ENCODE peak calls at places on chromosome 3, in eight cellular contexts. T is heart right ventricle; V is trophoblast cell; U is HepG2; Y is brain microvascular endothelial cell; L is AG04450; O is effector memory CD4-positive, alpha-beta T cell; J is GM12865. H is an unnamed sample.

GRCh38 chr3:126104742-126105605 is 21.1 kb upstream of the SLC41A3 start:
- DNase-seq in T (no peak), V (no peak), U (no peak), Y (no peak), L (no peak), O (no peak), J (no peak), H (no peak)

GRCh38 chr3:114290911-114291901 is 2.6 kb upstream of the TIGIT start:
- DNase-seq in T (peak), V (peak), U (peak), Y (peak), L (no peak), O (peak), J (peak), H (peak)

GRCh38 chr3:101635954-101636798 is 40.8 kb downstream of the ZBTB11 start:
- DNase-seq in T (peak), V (peak), U (peak), Y (peak), L (no peak), O (peak), J (peak), H (peak)

GRCh38 chr3:187922704-187923393 is 177.6 kb upstream of the BCL6 start:
- DNase-seq in T (no peak), V (no peak), U (no peak), Y (peak), L (no peak), O (no peak), J (no peak), H (no peak)

GRCh38 chr3:62527484-62527883 is 154.1 kb upstream of the FEZF2 start:
- DNase-seq in T (no peak), V (no peak), U (no peak), Y (no peak), L (no peak), O (no peak), J (no peak), H (no peak)

GRCh38 chr3:184822081-184822480 is 10.1 kb downstream of the VPS8 start:
- DNase-seq in T (no peak), V (no peak), U (no peak), Y (no peak), L (no peak), O (no peak), J (no peak), H (no peak)

GRCh38 chr3:192831111-192831644 is 86.5 kb downstream of the MB21D2 start:
- DNase-seq in T (no peak), V (no peak), U (no peak), Y (peak), L (peak), O (no peak), J (peak), H (no peak)

GRCh38 chr3:17894434-17895060 is 152.1 kb upstream of the TBC1D5 start:
- DNase-seq in T (no peak), V (no peak), U (peak), Y (peak), L (peak), O (no peak), J (peak), H (peak)

GRCh38 chr3:99639579-99639978 is 1.2 kb downstream of the COL8A1 start:
- DNase-seq in T (no peak), V (no peak), U (no peak), Y (no peak), L (no peak), O (no peak), J (no peak), H (peak)
- H3K4me3 ChIP-seq in T (peak), V (no peak), U (no peak), Y (peak), L (peak), O (no peak), J (no peak), H (no peak)

DNA sequence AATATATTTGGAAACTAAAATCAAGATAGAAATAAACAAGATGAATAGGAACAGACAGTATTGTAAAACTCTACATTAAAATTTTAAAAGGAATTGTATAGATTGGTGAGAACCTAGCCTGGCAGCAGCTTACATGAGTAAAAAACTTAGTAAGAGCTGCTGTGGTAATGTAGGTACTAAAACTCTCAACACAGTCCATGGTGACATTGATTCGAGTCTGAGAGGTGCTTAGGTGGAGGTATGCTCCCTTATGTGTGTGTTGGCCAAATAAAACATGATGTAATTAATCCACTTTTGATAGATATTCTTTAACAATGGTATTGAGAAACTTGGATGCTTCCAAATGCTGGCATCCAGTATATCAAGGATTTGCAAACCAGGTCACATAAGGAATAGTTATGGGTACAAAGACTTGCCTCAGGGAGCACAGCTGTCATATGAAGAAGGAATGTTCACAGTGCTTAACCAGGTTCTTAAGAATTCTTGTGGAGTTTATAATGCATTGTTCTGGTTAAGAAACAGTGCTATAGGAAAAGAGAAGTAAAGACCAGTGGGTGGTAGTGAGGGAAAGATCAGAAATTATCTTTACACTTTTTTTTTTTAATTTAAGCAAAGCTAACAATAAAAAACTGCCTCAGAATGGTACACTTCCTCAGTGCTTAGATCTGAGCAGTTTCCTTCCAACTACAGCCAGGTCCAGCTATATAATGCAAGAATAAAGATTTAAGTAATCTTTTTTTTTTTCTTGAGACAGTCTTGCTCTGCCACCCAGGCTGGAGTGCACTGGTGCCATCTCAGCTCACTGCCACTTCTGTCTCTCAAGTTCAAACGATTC is 24.6 kb upstream of the IL20RB start:
- DNase-seq in T (no peak), V (peak), U (no peak), Y (no peak), L (no peak), O (no peak), J (peak), H (no peak)
- H3K4me3 ChIP-seq in T (peak), V (no peak), U (no peak), Y (no peak), L (no peak), O (no peak), J (no peak), H (no peak)

GRCh38 chr3:146967786-146968185 is 362.6 kb upstream of the PLSCR5 start:
- DNase-seq in T (no peak), V (no peak), U (no peak), Y (no peak), L (no peak), O (no peak), J (no peak), H (no peak)
- H3K4me3 ChIP-seq in T (no peak), V (no peak), U (no peak), Y (no peak), L (no peak), O (no peak), J (no peak), H (no peak)

GRCh38 chr3:37173806-37174205 is 576 bp downstream of the LRRFIP2 start:
- DNase-seq in T (no peak), V (no peak), U (no peak), Y (no peak), L (no peak), O (no peak), J (no peak), H (no peak)

GRCh38 chr3:37171144-37171543 is 3.2 kb downstream of the LRRFIP2 start:
- DNase-seq in T (peak), V (no peak), U (no peak), Y (no peak), L (no peak), O (no peak), J (no peak), H (no peak)

GRCh38 chr3:37170097-37170496 is 4.3 kb downstream of the LRRFIP2 start:
- DNase-seq in T (no peak), V (no peak), U (peak), Y (no peak), L (no peak), O (no peak), J (no peak), H (no peak)

GRCh38 chr3:37168896-37169295 is 5.5 kb downstream of the LRRFIP2 start:
- DNase-seq in T (no peak), V (no peak), U (no peak), Y (no peak), L (no peak), O (no peak), J (no peak), H (no peak)

DNA sequence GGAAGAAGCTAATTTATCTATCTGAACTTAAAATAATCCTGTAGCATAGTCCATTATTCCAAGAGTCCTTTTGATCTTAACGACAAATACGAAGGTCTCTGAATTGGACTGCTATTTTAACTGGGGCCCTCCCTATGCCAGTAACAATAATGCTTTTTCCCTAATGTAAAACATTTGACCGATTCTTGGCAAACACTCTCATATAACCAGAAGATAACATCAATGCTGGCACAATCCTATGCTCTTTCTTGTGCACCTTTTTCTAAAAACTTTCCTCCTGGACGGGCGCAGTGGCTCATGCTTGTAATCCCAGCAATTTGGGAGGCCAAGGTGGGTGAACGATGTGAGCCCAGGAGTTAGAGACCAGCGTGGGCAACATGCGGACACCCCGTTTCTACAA is 3.9 kb downstream of the LRRFIP2 start:
- DNase-seq in T (no peak), V (no peak), U (no peak), Y (no peak), L (no peak), O (no peak), J (no peak), H (no peak)
- H3K4me3 ChIP-seq in T (no peak), V (no peak), U (no peak), Y (no peak), L (no peak), O (no peak), J (no peak), H (no peak)

GRCh38 chr3:64359735-64360134 is 134.5 kb upstream of the PRICKLE2 start:
- DNase-seq in T (no peak), V (no peak), U (no peak), Y (no peak), L (no peak), O (no peak), J (no peak), H (no peak)
- H3K4me3 ChIP-seq in T (no peak), V (no peak), U (no peak), Y (no peak), L (no peak), O (no peak), J (no peak), H (no peak)

DNA sequence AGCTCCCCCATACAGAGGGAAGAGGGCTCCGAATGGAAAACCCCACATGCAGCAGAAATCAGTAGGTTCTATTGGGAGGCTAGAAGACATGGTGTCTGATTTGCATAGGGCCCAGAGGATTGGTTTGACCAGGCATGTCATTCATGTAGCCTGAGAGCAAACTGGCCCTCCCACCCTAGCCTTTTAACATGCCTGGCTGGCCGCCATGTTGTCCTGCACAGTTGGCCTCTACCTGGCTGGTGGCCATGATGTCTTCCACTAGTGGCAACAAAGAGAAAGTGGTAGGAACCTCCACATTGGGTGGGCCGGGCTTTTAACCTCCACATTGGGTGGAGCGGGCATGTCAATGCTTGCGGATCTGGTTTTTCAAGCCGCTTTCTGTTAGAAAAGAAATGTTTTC is 312.1 kb downstream of the TAFA4 start:
- DNase-seq in T (no peak), V (no peak), U (no peak), Y (no peak), L (no peak), O (no peak), J (no peak), H (no peak)
- H3K4me3 ChIP-seq in T (no peak), V (no peak), U (no peak), Y (no peak), L (no peak), O (no peak), J (no peak), H (no peak)

DNA sequence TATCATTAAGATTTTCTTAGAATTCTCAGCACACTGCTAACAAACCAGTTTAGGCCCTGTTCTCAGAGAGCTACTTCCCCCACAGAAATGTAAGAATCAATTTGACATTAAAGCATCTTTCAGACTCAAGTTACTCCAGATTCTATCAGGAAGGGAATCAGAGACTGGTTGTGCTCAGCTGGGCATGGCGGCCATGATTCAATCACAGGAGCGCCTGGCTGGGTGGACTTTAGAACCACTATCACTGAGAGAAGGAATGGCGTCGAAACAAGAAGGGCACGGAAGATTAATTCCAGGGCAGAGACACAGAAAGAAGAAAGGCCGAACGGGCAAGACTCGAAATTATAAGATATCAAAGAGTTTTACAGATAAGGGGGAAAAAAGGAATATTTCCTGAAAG is 6.2 kb downstream of the TNIK start:
- DNase-seq in T (no peak), V (no peak), U (no peak), Y (no peak), L (no peak), O (no peak), J (no peak), H (no peak)
- H3K4me3 ChIP-seq in T (no peak), V (no peak), U (no peak), Y (no peak), L (no peak), O (no peak), J (no peak), H (no peak)

DNA sequence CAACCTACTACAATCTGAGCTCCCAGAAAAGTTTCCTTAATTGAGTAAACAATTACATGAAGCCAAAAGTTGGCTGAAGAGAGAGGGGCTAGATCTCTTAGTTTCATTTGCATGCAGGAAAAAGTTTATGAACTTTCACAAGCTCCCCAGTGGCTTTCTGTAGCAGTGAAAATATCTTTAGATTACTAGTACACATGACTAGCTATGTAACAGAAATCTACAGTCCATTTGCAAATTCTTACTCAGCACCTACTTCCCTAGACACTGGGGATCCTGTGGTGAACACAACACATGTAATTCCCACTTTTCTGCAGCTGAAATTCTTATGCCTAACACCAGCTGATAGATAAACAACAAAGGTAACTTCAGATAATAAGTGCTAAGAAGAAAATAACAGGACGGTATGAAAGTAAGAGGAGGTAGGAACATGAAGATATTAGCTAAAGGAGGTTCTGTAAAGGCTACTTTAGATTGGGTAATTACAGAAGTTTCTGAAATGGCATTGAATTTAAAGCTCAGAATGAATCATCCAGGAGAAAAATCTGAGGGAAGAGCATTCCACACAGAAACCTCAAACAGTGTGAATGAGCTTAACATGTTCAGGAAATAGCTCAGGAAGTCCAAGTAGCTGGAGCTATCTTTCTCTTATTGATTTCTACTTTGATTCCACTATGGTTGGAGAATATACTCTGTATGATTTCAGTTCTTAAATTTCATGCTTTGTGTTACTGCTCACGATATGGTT is 204.8 kb downstream of the MAGI1 start:
- DNase-seq in T (no peak), V (no peak), U (no peak), Y (peak), L (peak), O (no peak), J (peak), H (peak)
- H3K4me3 ChIP-seq in T (no peak), V (no peak), U (no peak), Y (no peak), L (peak), O (no peak), J (no peak), H (peak)

GRCh38 chr3:66671348-66671747 is 170.5 kb upstream of the LRIG1 start:
- DNase-seq in T (no peak), V (no peak), U (no peak), Y (no peak), L (no peak), O (no peak), J (no peak), H (no peak)
- H3K4me3 ChIP-seq in T (no peak), V (no peak), U (no peak), Y (no peak), L (no peak), O (no peak), J (no peak), H (no peak)

GRCh38 chr3:9428411-9428810 is 31.0 kb downstream of the SETD5 start:
- DNase-seq in T (no peak), V (no peak), U (no peak), Y (no peak), L (no peak), O (no peak), J (no peak), H (no peak)

GRCh38 chr3:9420850-9421549 is 23.6 kb downstream of the SETD5 start:
- DNase-seq in T (no peak), V (no peak), U (no peak), Y (no peak), L (no peak), O (no peak), J (no peak), H (no peak)

GRCh38 chr3:9422712-9423424 is 25.5 kb downstream of the SETD5 start:
- DNase-seq in T (no peak), V (peak), U (peak), Y (peak), L (peak), O (no peak), J (peak), H (peak)
- H3K4me3 ChIP-seq in T (peak), V (no peak), U (peak), Y (no peak), L (peak), O (no peak), J (no peak), H (peak)